ENCODE peak calls at places on chromosome 1, in eight cellular contexts. E is stimulated activated CD8-positive, alpha-beta memory T cell treated with anti-CD3 and anti-CD28 coated beads, Interleukin-7, amount 100 ng/mL, for 48 hours; W is NCI-H1092; Q is activated CD4-positive, alpha-beta T cell treated with anti-CD3 and anti-CD28 coated beads for 24 hours; B is Panc1; Z is body of pancreas; S is stimulated activated CD4-positive, alpha-beta T cell treated with anti-CD3 and anti-CD28 coated beads, Interleukin-1b, Interleukin-23, amount 100 ng/mL, for 4 hours; U is stimulated activated naive CD8-positive, alpha-beta T cell treated with anti-CD3 and anti-CD28 coated beads, Interleukin-15, Interleukin-2, amounts not matched to agents 100 U/mL and 50 U/mL, for 24 hours. N is an unnamed sample.

GRCh38 chr1:31765041-31765467 is 914 bp upstream of the ADGRB2 start:
- DNase-seq in E (no peak), W (peak), Q (no peak), B (no peak), Z (no peak), S (no peak), U (peak), N (no peak)

GRCh38 chr1:6092211-6092610 is 46.5 kb downstream of the KCNAB2 start:
- DNase-seq in E (no peak), W (no peak), Q (no peak), B (no peak), Z (no peak), S (no peak), U (no peak), N (no peak)

GRCh38 chr1:198904356-198904755 is 265.5 kb downstream of the PTPRC start:
- DNase-seq in E (no peak), W (no peak), Q (no peak), B (no peak), Z (no peak), S (no peak), U (no peak), N (no peak)

GRCh38 chr1:46301406-46302090 is 1.9 kb downstream of the LRRC41 start:
- DNase-seq in E (no peak), W (no peak), Q (no peak), B (no peak), Z (peak), S (no peak), U (peak), N (peak)

GRCh38 chr1:27296773-27297214 is 25.2 kb upstream of the TMEM222 start:
- DNase-seq in E (peak), W (peak), Q (peak), B (no peak), Z (peak), S (peak), U (peak), N (no peak)

GRCh38 chr1:53381790-53382401 is 54.0 kb upstream of the LRP8 start:
- DNase-seq in E (no peak), W (no peak), Q (no peak), B (peak), Z (no peak), S (no peak), U (no peak), N (peak)

GRCh38 chr1:45906883-45907282 is 103.5 kb downstream of the MAST2 start:
- DNase-seq in E (no peak), W (no peak), Q (no peak), B (no peak), Z (no peak), S (no peak), U (no peak), N (no peak)

GRCh38 chr1:52669696-52670095 is 28.5 kb downstream of the COA7 start:
- DNase-seq in E (no peak), W (no peak), Q (no peak), B (no peak), Z (no peak), S (no peak), U (no peak), N (peak)

GRCh38 chr1:66943361-66943969 is 18.7 kb downstream of the MIER1 start:
- DNase-seq in E (no peak), W (no peak), Q (no peak), B (no peak), Z (no peak), S (no peak), U (no peak), N (no peak)

GRCh38 chr1:230390371-230390770 is 35.8 kb downstream of the PGBD5 start:
- DNase-seq in E (no peak), W (no peak), Q (no peak), B (no peak), Z (no peak), S (no peak), U (no peak), N (no peak)

GRCh38 chr1:247576514-247576913 is 11.6 kb upstream of the OR2G2 start:
- DNase-seq in E (no peak), W (no peak), Q (no peak), B (peak), Z (no peak), S (no peak), U (no peak), N (no peak)

GRCh38 chr1:109719337-109719837 is 7.3 kb downstream of the GSTM5 start:
- DNase-seq in E (no peak), W (no peak), Q (no peak), B (no peak), Z (no peak), S (no peak), U (no peak), N (peak)

GRCh38 chr1:150320667-150320978 is 710 bp upstream of the PRPF3 start:
- DNase-seq in E (no peak), W (no peak), Q (no peak), B (no peak), Z (no peak), S (no peak), U (no peak), N (no peak)

GRCh38 chr1:207805841-207806421 is 54.1 kb downstream of the CD46 start:
- DNase-seq in E (no peak), W (no peak), Q (no peak), B (no peak), Z (peak), S (no peak), U (no peak), N (peak)

GRCh38 chr1:65372557-65372956 is 47.9 kb upstream of the LEPR start:
- DNase-seq in E (no peak), W (no peak), Q (no peak), B (no peak), Z (no peak), S (no peak), U (no peak), N (no peak)

GRCh38 chr1:232921416-232921815 is 29.0 kb upstream of the NTPCR start:
- DNase-seq in E (no peak), W (no peak), Q (no peak), B (no peak), Z (no peak), S (no peak), U (no peak), N (no peak)

GRCh38 chr1:1591452-1591851 is 8.5 kb downstream of the FNDC10 start:
- DNase-seq in E (no peak), W (no peak), Q (no peak), B (no peak), Z (no peak), S (no peak), U (no peak), N (no peak)

GRCh38 chr1:92230736-92231135 is 13.0 kb downstream of the C1orf146 start:
- DNase-seq in E (no peak), W (no peak), Q (no peak), B (no peak), Z (no peak), S (no peak), U (no peak), N (no peak)

GRCh38 chr1:11781298-11781697 is 19.3 kb downstream of the C1orf167 start:
- DNase-seq in E (no peak), W (no peak), Q (no peak), B (no peak), Z (no peak), S (no peak), U (no peak), N (no peak)